ENCODE peak calls at places on chromosomes 16 and 17, in ten cellular contexts. O is hippocampal formation; S is CD8-positive, alpha-beta memory T cell; Z is HFFc6; K is left colon; N is NCI-H1105 treated with DMSO at 0.1 percent for 48 hours; P is astrocyte of the cerebellum; E is activated naive CD8-positive, alpha-beta T cell treated with anti-CD3 and anti-CD28 coated beads, Interleukin-2, amount 50 U/mL, for 16 hours; Q is mesendoderm; J is choroid plexus epithelial cell. W is an unnamed sample.

GRCh38 chr16:70380205-70380918 is 33.7 kb downstream of the DDX19A start:
- DNase-seq in O (no peak), S (peak), Z (peak), K (peak), N (peak), P (peak), E (peak), Q (peak), J (peak), W (peak)

GRCh38 chr17:67359960-67360817 is 6.2 kb downstream of the PSMD12 start:
- DNase-seq in O (no peak), S (peak), Z (no peak), K (no peak), N (no peak), P (no peak), E (no peak), Q (peak), J (peak), W (peak)

GRCh38 chr16:16019488-16019887 is 70.1 kb downstream of the ABCC1 start:
- DNase-seq in O (no peak), S (no peak), Z (peak), K (no peak), N (no peak), P (no peak), E (no peak), Q (no peak), J (peak), W (no peak)

GRCh38 chr16:11087691-11088431 is 143.5 kb downstream of the CLEC16A start:
- DNase-seq in O (no peak), S (peak), Z (no peak), K (no peak), N (no peak), P (no peak), E (no peak), Q (peak), J (peak), W (no peak)

GRCh38 chr17:55609737-55610201 is 98.5 kb upstream of the SMIM36 start:
- DNase-seq in O (no peak), S (no peak), Z (peak), K (no peak), N (no peak), P (no peak), E (no peak), Q (no peak), J (peak), W (no peak)

GRCh38 chr16:89052824-89053724 is 40.6 kb upstream of the ACSF3 start:
- DNase-seq in O (peak), S (no peak), Z (no peak), K (peak), N (peak), P (no peak), E (no peak), Q (no peak), J (no peak), W (no peak)

GRCh38 chr17:63035271-63035670 is 69.2 kb downstream of the TANC2 start:
- DNase-seq in O (no peak), S (no peak), Z (peak), K (no peak), N (peak), P (peak), E (no peak), Q (no peak), J (peak), W (no peak)

GRCh38 chr16:14071576-14072271 is 605 bp downstream of the MRTFB start:
- DNase-seq in O (no peak), S (no peak), Z (no peak), K (no peak), N (peak), P (no peak), E (no peak), Q (no peak), J (no peak), W (peak)

GRCh38 chr16:69830534-69831211 is 68.5 kb downstream of the WWP2 start:
- DNase-seq in O (no peak), S (no peak), Z (no peak), K (no peak), N (no peak), P (no peak), E (no peak), Q (no peak), J (no peak), W (no peak)

GRCh38 chr16:4365615-4366014 is 6.0 kb upstream of the VASN start:
- DNase-seq in O (no peak), S (no peak), Z (no peak), K (no peak), N (no peak), P (no peak), E (no peak), Q (no peak), J (no peak), W (no peak)

GRCh38 chr17:6716736-6717135 is 3.6 kb upstream of the SLC13A5 start:
- DNase-seq in O (no peak), S (no peak), Z (no peak), K (no peak), N (no peak), P (no peak), E (no peak), Q (no peak), J (no peak), W (no peak)

GRCh38 chr16:14354561-14355351 is 275.3 kb downstream of the PARN start:
- DNase-seq in O (no peak), S (no peak), Z (no peak), K (no peak), N (no peak), P (no peak), E (no peak), Q (no peak), J (peak), W (peak)

GRCh38 chr16:48011888-48012658 is 143.7 kb downstream of the ABCC12 start:
- DNase-seq in O (no peak), S (no peak), Z (no peak), K (no peak), N (no peak), P (no peak), E (no peak), Q (no peak), J (no peak), W (no peak)

GRCh38 chr17:80071116-80071980 is 30.0 kb upstream of the GAA start:
- DNase-seq in O (peak), S (no peak), Z (no peak), K (peak), N (peak), P (peak), E (no peak), Q (no peak), J (peak), W (no peak)

GRCh38 chr17:53462393-53462811 is 360.3 kb upstream of the KIF2B start:
- DNase-seq in O (no peak), S (no peak), Z (no peak), K (no peak), N (no peak), P (peak), E (no peak), Q (no peak), J (no peak), W (no peak)

GRCh38 chr17:49898547-49899490 is 51.0 kb upstream of the TAC4 start:
- DNase-seq in O (no peak), S (no peak), Z (peak), K (no peak), N (peak), P (no peak), E (no peak), Q (peak), J (peak), W (no peak)

GRCh38 chr17:71503710-71504471 is 616.9 kb upstream of the SOX9 start:
- DNase-seq in O (no peak), S (no peak), Z (no peak), K (no peak), N (no peak), P (no peak), E (no peak), Q (peak), J (no peak), W (no peak)

GRCh38 chr16:57694556-57695377 is at the start of gene DRC7:
- DNase-seq in O (peak), S (no peak), Z (peak), K (peak), N (peak), P (no peak), E (no peak), Q (peak), J (peak), W (no peak)

GRCh38 chr16:4330277-4330882 is 14.5 kb downstream of the GLIS2 start:
- DNase-seq in O (peak), S (peak), Z (peak), K (peak), N (no peak), P (no peak), E (peak), Q (peak), J (peak), W (peak)

GRCh38 chr17:31629696-31630470 is 229.2 kb downstream of the COPRS start:
- DNase-seq in O (no peak), S (no peak), Z (peak), K (no peak), N (no peak), P (peak), E (no peak), Q (no peak), J (no peak), W (no peak)

GRCh38 chr17:8148560-8148959 is 3.6 kb downstream of the PER1 start:
- DNase-seq in O (no peak), S (no peak), Z (no peak), K (no peak), N (no peak), P (no peak), E (no peak), Q (no peak), J (no peak), W (peak)

GRCh38 chr17:12522743-12523181 is 142.9 kb upstream of the MYOCD start:
- DNase-seq in O (no peak), S (no peak), Z (peak), K (peak), N (no peak), P (peak), E (no peak), Q (peak), J (peak), W (no peak)

GRCh38 chr17:13520899-13521572 is 80.7 kb downstream of the HS3ST3A1 start:
- DNase-seq in O (no peak), S (no peak), Z (peak), K (no peak), N (no peak), P (peak), E (no peak), Q (no peak), J (peak), W (no peak)

GRCh38 chr16:11639925-11640899 is 28.0 kb upstream of the SNN start:
- DNase-seq in O (peak), S (no peak), Z (peak), K (no peak), N (peak), P (peak), E (no peak), Q (peak), J (peak), W (no peak)

GRCh38 chr17:57373756-57374155 is 117.4 kb downstream of the MSI2 start:
- DNase-seq in O (no peak), S (no peak), Z (no peak), K (no peak), N (no peak), P (no peak), E (no peak), Q (no peak), J (no peak), W (no peak)

GRCh38 chr17:42392664-42393415 is 4.6 kb upstream of the STAT3 start:
- DNase-seq in O (no peak), S (no peak), Z (no peak), K (no peak), N (no peak), P (no peak), E (no peak), Q (no peak), J (no peak), W (no peak)

GRCh38 chr16:12208341-12209035 is 232.0 kb downstream of the SNX29 start:
- DNase-seq in O (no peak), S (no peak), Z (peak), K (no peak), N (no peak), P (no peak), E (no peak), Q (no peak), J (no peak), W (no peak)

GRCh38 chr17:67504182-67504581 is 127.1 kb downstream of the PITPNC1 start:
- DNase-seq in O (no peak), S (no peak), Z (no peak), K (no peak), N (no peak), P (no peak), E (no peak), Q (no peak), J (no peak), W (no peak)

GRCh38 chr16:23866628-23867027 is 30.8 kb downstream of the PRKCB start:
- DNase-seq in O (no peak), S (no peak), Z (no peak), K (no peak), N (no peak), P (no peak), E (no peak), Q (no peak), J (no peak), W (no peak)

GRCh38 chr17:19546289-19547065 is 12.8 kb downstream of the SLC47A1 start:
- DNase-seq in O (peak), S (peak), Z (no peak), K (peak), N (no peak), P (no peak), E (no peak), Q (peak), J (no peak), W (no peak)

GRCh38 chr17:39818282-39819000 is 45.7 kb downstream of the IKZF3 start:
- DNase-seq in O (no peak), S (no peak), Z (no peak), K (no peak), N (no peak), P (no peak), E (no peak), Q (peak), J (no peak), W (peak)

GRCh38 chr17:43766413-43767052 is 7.9 kb upstream of the SOST start:
- DNase-seq in O (peak), S (no peak), Z (peak), K (peak), N (peak), P (no peak), E (no peak), Q (peak), J (peak), W (peak)

GRCh38 chr16:61500851-61501250 is 535.4 kb downstream of the CDH8 start:
- DNase-seq in O (no peak), S (no peak), Z (no peak), K (no peak), N (no peak), P (no peak), E (no peak), Q (no peak), J (no peak), W (no peak)

GRCh38 chr17:74446551-74447500 is 14.9 kb downstream of the GPRC5C start:
- DNase-seq in O (no peak), S (no peak), Z (no peak), K (no peak), N (no peak), P (no peak), E (no peak), Q (no peak), J (no peak), W (no peak)

GRCh38 chr16:89034573-89034961 is 57.6 kb upstream of the CBFA2T3 start:
- DNase-seq in O (no peak), S (no peak), Z (no peak), K (no peak), N (no peak), P (no peak), E (no peak), Q (no peak), J (no peak), W (no peak)

GRCh38 chr17:47338026-47338425 is 14.3 kb downstream of the EFCAB13 start:
- DNase-seq in O (no peak), S (no peak), Z (no peak), K (no peak), N (no peak), P (no peak), E (no peak), Q (no peak), J (no peak), W (no peak)

GRCh38 chr16:2475413-2476344 is 752 bp downstream of the TBC1D24 start:
- DNase-seq in O (no peak), S (peak), Z (no peak), K (peak), N (no peak), P (no peak), E (no peak), Q (peak), J (no peak), W (peak)

GRCh38 chr17:76191891-76192290 is 48.4 kb downstream of the RNF157 start:
- DNase-seq in O (no peak), S (peak), Z (no peak), K (no peak), N (no peak), P (no peak), E (no peak), Q (no peak), J (peak), W (peak)

GRCh38 chr17:18070861-18071340 is 16.8 kb upstream of the DRG2 start:
- DNase-seq in O (no peak), S (no peak), Z (peak), K (no peak), N (no peak), P (peak), E (no peak), Q (peak), J (peak), W (no peak)

W was measured in effector memory CD8-positive, alpha-beta T cell.